ENCODE peak calls at places on chromosomes 16 and 17, in seven cellular contexts. E is stimulated activated naive CD8-positive, alpha-beta T cell treated with anti-CD3 and anti-CD28 coated beads, Interleukin-15, amount 100 ng/mL, for 72 hours; G is ascending aorta; Y is HFFc6; X is GDM1; N is MCF 10A; M is AG09309. W is an unnamed sample.

GRCh38 chr17:32752934-32753333 is 124.0 kb downstream of the MYO1D start:
- DNase-seq in Y (no peak), M (no peak), E (no peak), X (no peak), N (no peak), G (no peak), W (no peak)

GRCh38 chr17:596287-596686 is 118.4 kb downstream of the VPS53 start:
- DNase-seq in X (no peak), E (no peak), G (no peak), M (no peak), N (no peak), Y (no peak), W (no peak)

GRCh38 chr17:28901866-28902818 is 737 bp downstream of the DHRS13 start:
- DNase-seq in X (no peak), N (peak), Y (no peak), G (peak), M (no peak), E (peak), W (peak)

GRCh38 chr16:180101-180920 is at the start of gene HBQ1:
- DNase-seq in X (peak), Y (no peak), G (no peak), N (no peak), M (no peak), E (peak), W (peak)

GRCh38 chr17:79933863-79934652 is 94.8 kb upstream of the CBX4 start:
- DNase-seq in Y (no peak), X (peak), G (no peak), M (no peak), E (no peak), N (peak), W (no peak)

GRCh38 chr16:1464196-1464893 is 10.5 kb downstream of the CLCN7 start:
- DNase-seq in E (no peak), X (no peak), Y (no peak), N (no peak), M (no peak), G (no peak), W (no peak)

GRCh38 chr16:69326172-69326873 is 4.1 kb downstream of the PDF start:
- DNase-seq in N (no peak), X (no peak), M (no peak), E (no peak), Y (no peak), G (peak), W (no peak)

GRCh38 chr16:77374384-77374783 is 60.5 kb downstream of the ADAMTS18 start:
- DNase-seq in E (no peak), X (no peak), Y (no peak), N (no peak), M (no peak), G (no peak), W (no peak)

GRCh38 chr17:82938486-82939212 is 98.8 kb upstream of the ZNF750 start:
- DNase-seq in X (no peak), M (no peak), G (peak), E (no peak), Y (no peak), N (no peak), W (peak)

GRCh38 chr16:25051446-25052160 is 36.4 kb upstream of the ARHGAP17 start:
- DNase-seq in E (no peak), N (no peak), M (no peak), G (no peak), X (no peak), Y (peak), W (no peak)

GRCh38 chr17:78717431-78717980 is 64.6 kb downstream of the CYTH1 start:
- DNase-seq in G (no peak), X (no peak), N (peak), Y (peak), M (no peak), E (no peak), W (peak)

GRCh38 chr17:72937687-72938086 is 154.8 kb downstream of the SLC39A11 start:
- DNase-seq in G (no peak), Y (no peak), N (no peak), X (no peak), E (no peak), M (no peak), W (no peak)

GRCh38 chr17:75242461-75243042 is 18.9 kb downstream of the GGA3 start:
- DNase-seq in G (no peak), X (no peak), Y (no peak), N (no peak), M (no peak), E (no peak), W (no peak)

GRCh38 chr16:81610936-81611335 is 166.3 kb downstream of the CMIP start:
- DNase-seq in Y (no peak), N (no peak), E (no peak), G (no peak), M (no peak), X (no peak), W (no peak)

GRCh38 chr17:29929006-29929543 is 953 bp downstream of the SSH2 start:
- DNase-seq in X (no peak), G (no peak), N (peak), E (peak), Y (peak), M (no peak), W (peak)

GRCh38 chr17:46940692-46941404 is 17.9 kb downstream of the GOSR2 start:
- DNase-seq in M (no peak), X (peak), E (peak), Y (peak), G (peak), N (peak), W (peak)

GRCh38 chr16:31273676-31274075 is 13.9 kb downstream of the ITGAM start:
- DNase-seq in E (no peak), N (peak), X (no peak), G (no peak), M (no peak), Y (no peak), W (peak)

GRCh38 chr17:77741109-77741508 is 217.4 kb upstream of the TNRC6C start:
- DNase-seq in M (no peak), E (peak), G (peak), Y (no peak), X (no peak), N (no peak), W (no peak)

GRCh38 chr17:38703742-38704644 is 1.1 kb upstream of the MLLT6 start:
- DNase-seq in Y (no peak), E (peak), X (peak), M (no peak), G (peak), N (peak), W (peak)

GRCh38 chr17:45144199-45145034 is 3.9 kb upstream of the HEXIM1 start:
- DNase-seq in X (no peak), M (no peak), G (peak), Y (no peak), E (peak), N (no peak), W (peak)

GRCh38 chr16:80743273-80743672 is 61.1 kb downstream of the CDYL2 start:
- DNase-seq in G (no peak), N (no peak), Y (no peak), E (no peak), M (no peak), X (no peak), W (no peak)

GRCh38 chr17:36936455-36936934 is 780 bp upstream of the LHX1 start:
- DNase-seq in N (no peak), Y (no peak), E (no peak), X (no peak), G (no peak), M (no peak), W (peak)

GRCh38 chr16:26642047-26642664 is 424.6 kb upstream of the C16orf82 start:
- DNase-seq in X (no peak), M (no peak), Y (no peak), E (no peak), G (no peak), N (no peak), W (no peak)

GRCh38 chr17:55295411-55296170 is 30.8 kb downstream of the HLF start:
- DNase-seq in M (no peak), Y (peak), E (peak), G (peak), N (peak), X (peak), W (peak)

GRCh38 chr17:59754547-59754946 is 47.1 kb downstream of the VMP1 start:
- DNase-seq in G (no peak), Y (peak), X (no peak), E (peak), N (peak), M (peak), W (no peak)

GRCh38 chr17:83101805-83102480 is 22.5 kb downstream of the METRNL start:
- DNase-seq in G (no peak), E (no peak), X (no peak), N (peak), Y (no peak), M (no peak), W (no peak)

GRCh38 chr16:48102083-48103008 is 53.4 kb downstream of the ABCC12 start:
- DNase-seq in G (no peak), Y (no peak), N (no peak), M (no peak), X (no peak), E (no peak), W (no peak)

GRCh38 chr17:78131172-78132085 is 858 bp downstream of the TMC8 start:
- DNase-seq in M (no peak), G (no peak), N (no peak), E (peak), X (no peak), Y (no peak), W (no peak)

GRCh38 chr16:84820305-84820684 is 510 bp downstream of the CRISPLD2 start:
- DNase-seq in G (no peak), M (no peak), X (no peak), E (no peak), N (no peak), Y (peak), W (no peak)

GRCh38 chr16:57112403-57113041 is 20.1 kb downstream of the CPNE2 start:
- DNase-seq in X (no peak), E (no peak), N (no peak), Y (no peak), M (no peak), G (peak), W (no peak)

GRCh38 chr16:22165508-22166285 is 3.4 kb downstream of the SDR42E2 start:
- DNase-seq in E (no peak), Y (no peak), X (no peak), G (no peak), M (no peak), N (no peak), W (no peak)

GRCh38 chr16:84072014-84072413 is 29.4 kb upstream of the SLC38A8 start:
- DNase-seq in G (no peak), M (no peak), Y (peak), N (no peak), X (no peak), E (no peak), W (no peak)

W was measured in cerebellum.